ENCODE peak calls at places on chromosome 17, in eight cellular contexts. O is cardiac fibroblast; P is A549; G is NCI-H460; S is activated T-helper 1 cell treated with anti-CD3 and anti-CD28 coated beads, Interleukin-12 subunit alpha, Interleukin-12 subunit beta, Interleukin-2, Interleukin-4 antibody, amounts not matched to agents 30 ng/mL and 10 ng/mL and 1 ng/mL, durations not matched to agents 14 hours and 24 hours and 36 hours; A is lower leg skin; X is progenitor cell of endocrine pancreas; H is WTC11. W is an unnamed sample.

GRCh38 chr17:57264776-57265175 is 8.5 kb downstream of the MSI2 start:
- DNase-seq in H (no peak), A (no peak), X (no peak), G (no peak), P (no peak), O (no peak), S (no peak), W (no peak)

GRCh38 chr17:17990282-17990681 is 17.6 kb downstream of the DRC3 start:
- DNase-seq in S (no peak), P (peak; percentile 37), A (no peak), X (no peak), H (no peak), G (no peak), O (no peak), W (no peak)

GRCh38 chr17:10067446-10068143 is 130.8 kb downstream of the GAS7 start:
- DNase-seq in S (no peak), P (no peak), G (no peak), A (no peak), O (no peak), H (no peak), X (no peak), W (no peak)

GRCh38 chr17:36808181-36808661 is 129.1 kb upstream of the LHX1 start:
- DNase-seq in A (no peak), P (no peak), H (peak; percentile 67), X (no peak), G (no peak), O (peak; percentile 8), S (no peak), W (no peak)

GRCh38 chr17:31442860-31443259 is 51.4 kb downstream of the RAB11FIP4 start:
- DNase-seq in O (peak; percentile 46), H (no peak), X (no peak), S (no peak), G (no peak), A (no peak), P (no peak), W (no peak)

GRCh38 chr17:29124931-29125270 is 55.3 kb downstream of the MYO18A start:
- DNase-seq in P (no peak), H (no peak), G (no peak), O (no peak), X (no peak), A (no peak), S (no peak), W (no peak)

GRCh38 chr17:8003594-8004181 is 1.3 kb downstream of the GUCY2D start:
- DNase-seq in O (no peak), X (no peak), G (no peak), A (no peak), P (no peak), H (peak; percentile 34), S (no peak), W (no peak)

GRCh38 chr17:82287849-82288601 is 14.5 kb upstream of the CSNK1D start:
- DNase-seq in P (peak; percentile 99), A (no peak), S (no peak), G (no peak), O (peak; percentile 87), H (no peak), X (no peak), W (peak; percentile 95)

GRCh38 chr17:31488982-31489294 is 97.5 kb downstream of the RAB11FIP4 start:
- DNase-seq in O (no peak), G (no peak), H (no peak), P (no peak), X (no peak), S (no peak), A (no peak), W (no peak)

GRCh38 chr17:37461668-37462067 is 28.0 kb upstream of the DUSP14 start:
- DNase-seq in G (no peak), O (no peak), A (no peak), S (no peak), P (no peak), H (no peak), X (no peak), W (no peak)